ENCODE peak calls at places on chromosomes 4 and X, in five cellular contexts. P is dorsolateral prefrontal cortex, J is GM12865, N is cardiac muscle cell, B is neural crest cell. X is an unnamed sample.
A peak's percentile ranks its signal among the peaks of the same experiment; 100 is the strongest.

GRCh38 chr4:122540827-122541226 is 80.0 kb downstream of the IL21 start:
- DNase-seq in P (no peak), J (no peak), N (no peak), B (no peak), X (no peak)

GRCh38 chrX:129744881-129745321 is 6.1 kb downstream of the XPNPEP2 start:
- DNase-seq in P (no peak), J (no peak), N (no peak), B (no peak), X (no peak)

GRCh38 chr4:168636040-168636439 is 139.2 kb downstream of the PALLD start:
- DNase-seq in P (no peak), J (no peak), N (no peak), B (no peak), X (no peak)

GRCh38 chrX:129522184-129523059 is 868 bp downstream of the SMARCA1 start:
- DNase-seq in P (no peak), J (no peak), N (peak; percentile 82), B (peak; percentile 46), X (no peak)

GRCh38 chr4:86283341-86283740 is 76.5 kb downstream of the MAPK10 start:
- DNase-seq in P (no peak), J (no peak), N (no peak), B (no peak), X (no peak)

GRCh38 chr4:167032876-167033275 is 201.4 kb downstream of the SPOCK3 start:
- DNase-seq in P (no peak), J (no peak), N (no peak), B (no peak), X (no peak)

GRCh38 chr4:148051403-148051802 is 319.5 kb downstream of the ARHGAP10 start:
- DNase-seq in P (no peak), J (no peak), N (no peak), B (no peak), X (no peak)

GRCh38 chrX:154739952-154740351 is 10.9 kb downstream of the GAB3 start:
- DNase-seq in P (no peak), J (no peak), N (no peak), B (no peak), X (no peak)

DNA sequence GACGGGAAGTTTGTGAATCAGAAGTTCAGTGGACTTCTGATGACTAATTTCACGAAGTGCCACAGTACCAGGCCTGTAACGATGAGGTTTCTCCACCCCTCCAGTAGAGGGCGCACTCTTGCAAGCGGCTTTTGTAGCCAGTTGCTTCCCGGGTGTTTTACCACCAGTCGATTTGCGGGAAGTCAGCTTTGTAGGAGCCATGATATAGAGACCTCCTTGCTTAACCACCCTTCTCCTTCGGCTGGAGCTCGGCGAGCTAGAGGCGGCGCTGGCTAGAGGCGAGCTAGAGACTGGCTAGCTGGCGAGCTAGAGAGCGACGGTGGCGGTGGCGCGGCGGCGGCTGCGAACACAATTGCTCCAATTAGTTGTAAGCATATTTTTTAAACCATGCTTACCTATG is 72.0 kb downstream of the IL1RAPL1 start:
- DNase-seq in P (no peak), J (peak; percentile 3), N (no peak), B (no peak), X (no peak)
- TF ChIP-seq CTCF in P (no peak), J (peak; percentile 26), N (peak; percentile 10), B (peak; percentile 50), X (peak; percentile 40)

DNA sequence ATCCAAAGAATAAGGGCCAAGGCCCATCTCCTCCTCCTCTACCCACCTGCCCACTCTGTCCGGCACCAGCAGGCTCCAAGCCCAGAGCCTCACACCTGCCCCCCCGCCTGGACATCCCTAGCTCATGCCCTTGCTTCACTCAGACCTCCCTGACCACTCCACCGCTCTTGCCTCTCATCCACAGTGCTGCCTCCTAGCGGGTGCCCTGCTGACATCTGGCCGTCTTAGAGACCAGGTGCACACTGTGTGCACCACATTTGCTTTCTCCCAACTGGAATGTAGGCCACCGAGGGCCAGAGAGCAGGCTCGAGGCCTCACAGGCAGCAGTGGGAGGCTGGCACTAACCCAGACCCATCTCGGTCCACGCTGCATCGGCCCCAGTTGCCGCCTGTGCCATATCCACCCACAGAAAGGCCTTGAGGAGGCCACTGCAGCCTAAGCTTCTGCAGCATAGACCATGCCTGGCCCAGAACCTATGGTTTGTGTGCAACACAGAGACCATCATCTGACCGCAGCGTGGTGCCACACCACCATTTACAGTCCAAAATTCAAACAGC is 13.5 kb downstream of the LETM1 start:
- DNase-seq in P (no peak), J (no peak), N (no peak), B (no peak), X (no peak)
- TF ChIP-seq CTCF in P (no peak), J (no peak), N (no peak), B (no peak), X (no peak)

GRCh38 chrX:41293269-41293668 is 40.7 kb upstream of the DDX3X start:
- DNase-seq in P (no peak), J (peak; percentile 30), N (no peak), B (no peak), X (no peak)
- TF ChIP-seq CTCF in P (no peak), J (no peak), N (no peak), B (peak; percentile 15), X (peak; percentile 31)

GRCh38 chr4:174181827-174182226 is 101.6 kb downstream of the FBXO8 start:
- DNase-seq in P (no peak), J (no peak), N (no peak), B (no peak), X (no peak)
- TF ChIP-seq CTCF in P (no peak), J (no peak), N (no peak), B (peak; percentile 28), X (no peak)

DNA sequence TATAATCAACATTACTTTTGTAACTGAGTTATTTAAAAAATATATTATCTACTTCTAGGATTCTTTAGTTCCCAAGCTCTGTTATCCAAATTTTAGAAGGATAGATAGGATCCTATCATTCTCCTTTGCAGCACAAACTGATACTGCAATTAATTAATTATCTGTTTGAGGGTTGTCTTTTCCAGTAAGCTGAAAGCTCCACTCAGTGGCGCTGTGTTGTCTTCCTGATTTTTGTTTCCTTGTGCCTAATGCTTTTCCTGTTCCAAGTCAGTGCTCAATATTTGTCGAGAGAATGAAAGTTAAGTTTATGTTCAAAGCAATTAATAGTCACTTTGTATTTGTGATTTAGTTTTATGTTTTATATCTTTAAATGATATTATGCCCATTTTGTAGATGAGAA is 107.4 kb upstream of the ANK2 start:
- DNase-seq in P (no peak), J (no peak), N (no peak), B (no peak), X (no peak)
- TF ChIP-seq CTCF in P (peak; percentile 44), J (no peak), N (peak; percentile 5), B (no peak), X (peak; percentile 2)

DNA sequence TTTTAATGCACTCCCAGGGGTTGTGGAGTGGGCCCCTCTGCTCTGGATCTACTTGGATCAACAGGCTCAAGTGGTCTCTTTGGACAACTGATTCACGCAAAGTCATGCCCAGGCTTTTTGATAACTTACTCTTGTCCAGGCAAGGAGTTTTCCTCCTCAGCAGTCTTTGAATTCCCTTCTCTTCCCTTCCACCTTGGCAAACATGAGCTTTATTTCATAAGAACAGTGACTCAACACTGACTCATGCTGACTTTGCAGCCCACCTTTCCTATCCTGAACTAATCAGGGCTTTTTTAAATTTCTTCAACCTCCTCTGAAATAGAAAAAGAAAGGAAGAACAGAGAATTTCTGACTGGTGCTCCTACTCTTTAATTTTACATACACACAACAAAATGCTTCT is 132.1 kb upstream of the LDB2 start:
- DNase-seq in P (no peak), J (no peak), N (no peak), B (no peak), X (no peak)
- TF ChIP-seq CTCF in P (no peak), J (no peak), N (no peak), B (no peak), X (no peak)

X was measured in GM13977.